ENCODE peak calls at places on chromosomes 4 and X, in ten cellular contexts. J is GM23248, D is psoas muscle, G is adipocyte, U is lung, N is right atrium auricular region, O is aorta, P is breast epithelium, E is upper lobe of left lung, L is tibial artery. B is an unnamed sample. For H3K4me1 and H3K27me3, the result is how much of the 10 kb centered on the place peaks cover.

GRCh38 chr4:179695175-179695574 is 2252.9 kb upstream of the AGA start:
- DNase-seq in J (peak), D (no peak), G (peak), U (no peak), N (no peak), O (no peak), P (no peak), E (no peak), L (no peak), B (no peak)

GRCh38 chr4:117134386-117134785 is 49.0 kb upstream of the TRAM1L1 start:
- DNase-seq in J (peak), D (no peak), G (peak), U (no peak), N (no peak), O (no peak), P (no peak), E (no peak), L (no peak), B (no peak)

GRCh38 chrX:110699109-110699508 is 96.5 kb downstream of the CHRDL1 start:
- DNase-seq in J (peak), D (no peak), G (no peak), U (no peak), N (no peak), O (no peak), P (no peak), E (no peak), L (peak), B (no peak)

GRCh38 chr4:24488399-24489164 is 95.8 kb downstream of the DHX15 start:
- DNase-seq in J (peak), D (peak), G (peak), U (peak), N (peak), O (peak), P (peak), E (peak), L (peak), B (no peak)

GRCh38 chrX:113330416-113330815 is 489.8 kb upstream of the AMOT start:
- DNase-seq in J (peak), D (no peak), G (peak), U (no peak), N (no peak), O (no peak), P (no peak), E (no peak), L (no peak), B (no peak)

GRCh38 chr4:67680568-67681222 is 20.3 kb downstream of the UBA6 start:
- DNase-seq in J (peak), D (no peak), G (peak), U (no peak), N (no peak), O (no peak), P (no peak), E (no peak), L (no peak), B (peak)

GRCh38 chr4:88765729-88766128 is 68.1 kb upstream of the NAP1L5 start:
- DNase-seq in J (peak), D (peak), G (peak), U (no peak), N (peak), O (peak), P (no peak), E (no peak), L (peak), B (no peak)

GRCh38 chr4:3862640-3863420 is 96.6 kb downstream of the ADRA2C start:
- DNase-seq in J (no peak), D (peak), G (no peak), U (no peak), N (no peak), O (peak), P (no peak), E (no peak), L (no peak), B (no peak)

GRCh38 chr4:183348706-183349659 is 26.8 kb upstream of the CLDN24 start:
- DNase-seq in J (peak), D (no peak), G (peak), U (no peak), N (no peak), O (no peak), P (no peak), E (peak), L (no peak), B (no peak)

GRCh38 chrX:113906168-113906567 is 677.7 kb upstream of the HTR2C start:
- DNase-seq in J (no peak), D (no peak), G (peak), U (no peak), N (no peak), O (no peak), P (no peak), E (no peak), L (no peak), B (no peak)

GRCh38 chr4:113968473-113968872 is 11.0 kb downstream of the ARSJ start:
- DNase-seq in J (no peak), D (no peak), G (peak), U (no peak), N (no peak), O (no peak), P (no peak), E (no peak), L (no peak), B (no peak)
- H3K4me1 ChIP-seq in J (under half), D (under half), G (under half), U (under half), N (under half), O (under half), P (under half), E (under half), L (under half), B (under half)

GRCh38 chrX:16930392-16930791 is 16.1 kb upstream of the REPS2 start:
- DNase-seq in J (no peak), D (no peak), G (no peak), U (no peak), N (no peak), O (no peak), P (no peak), E (no peak), L (no peak), B (no peak)

GRCh38 chrX:16931371-16931770 is 15.1 kb upstream of the REPS2 start:
- DNase-seq in J (no peak), D (no peak), G (no peak), U (no peak), N (no peak), O (no peak), P (no peak), E (no peak), L (no peak), B (no peak)

GRCh38 chrX:16934212-16934611 is 12.2 kb upstream of the REPS2 start:
- DNase-seq in J (no peak), D (no peak), G (no peak), U (no peak), N (no peak), O (no peak), P (no peak), E (no peak), L (no peak), B (no peak)

DNA sequence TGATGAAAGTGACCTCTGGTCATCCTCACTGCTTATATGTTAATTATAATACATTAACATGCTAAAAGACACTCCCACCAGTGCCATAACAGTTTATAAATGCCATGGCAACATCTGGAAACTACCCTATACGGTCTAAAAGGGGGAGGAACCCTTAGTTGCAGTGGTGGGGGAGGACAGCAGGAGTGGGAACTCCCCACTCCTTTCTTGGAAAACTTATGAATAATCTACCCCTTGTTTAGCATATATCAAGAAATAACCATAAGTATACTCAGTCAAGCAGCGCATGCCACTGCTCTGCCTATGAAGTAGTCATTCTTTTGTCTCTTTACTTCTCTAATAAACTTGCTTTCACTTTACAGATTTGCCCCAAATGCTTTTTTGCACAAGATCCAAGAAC is 14.6 kb upstream of the REPS2 start:
- DNase-seq in J (no peak), D (no peak), G (no peak), U (no peak), N (no peak), O (no peak), P (no peak), E (no peak), L (no peak), B (no peak)
- H3K27me3 ChIP-seq in J (under half), D (under half), G (under half), U (under half), N (under half), O (under half), P (under half), E (under half), L (under half), B (under half)

GRCh38 chrX:34563061-34563460 is 94.0 kb downstream of the TMEM47 start:
- DNase-seq in J (no peak), D (no peak), G (no peak), U (no peak), N (no peak), O (no peak), P (no peak), E (no peak), L (no peak), B (no peak)
- H3K4me1 ChIP-seq in J (under half), D (under half), G (under half), U (under half), N (under half), O (under half), P (under half), E (under half), L (under half), B (under half)

DNA sequence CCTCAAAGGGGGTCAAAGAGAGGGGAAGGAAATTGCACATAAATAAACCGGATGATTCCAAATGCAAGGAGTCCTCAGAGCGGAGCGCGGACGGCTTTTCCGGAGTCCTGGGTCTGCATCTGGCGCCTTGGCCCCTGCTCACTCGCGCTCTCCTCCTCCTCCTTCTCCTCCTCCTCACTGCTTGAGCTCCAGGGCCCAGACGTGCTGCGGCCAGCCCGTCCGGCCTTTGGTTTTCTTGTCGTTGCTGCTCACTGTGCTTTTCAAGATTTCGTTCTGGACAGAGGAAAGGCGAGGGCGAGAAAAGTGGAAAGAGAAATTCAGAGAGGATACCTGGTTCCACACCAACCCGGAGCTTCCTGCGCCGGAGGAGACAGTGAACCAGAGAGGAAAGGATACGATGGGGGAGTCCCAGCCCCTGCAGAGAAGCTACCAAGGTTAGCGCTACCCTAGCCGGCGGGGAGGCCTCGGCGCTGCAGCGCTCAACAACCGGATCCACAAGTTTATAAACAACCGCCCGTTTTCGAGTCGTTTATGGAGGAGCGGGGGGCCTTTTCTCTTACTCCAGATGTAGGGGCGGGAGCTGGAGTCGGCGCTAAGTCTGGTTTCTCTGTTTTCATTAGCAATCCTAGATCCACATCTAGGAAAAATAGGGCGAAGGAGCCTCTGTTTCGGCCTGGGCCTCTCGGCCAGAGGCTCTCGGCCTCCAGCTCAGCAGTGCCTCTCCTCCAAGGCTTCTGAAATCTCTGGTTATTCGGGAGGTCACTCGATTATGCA is 2.7 kb downstream of the HAND2 start:
- DNase-seq in J (peak), D (no peak), G (peak), U (no peak), N (no peak), O (no peak), P (no peak), E (no peak), L (no peak), B (no peak)
- H3K27me3 ChIP-seq in J (under half), D (under half), G (under half), U (under half), N (under half), O (under half), P (under half), E (under half), L (under half), B (half or more)

DNA sequence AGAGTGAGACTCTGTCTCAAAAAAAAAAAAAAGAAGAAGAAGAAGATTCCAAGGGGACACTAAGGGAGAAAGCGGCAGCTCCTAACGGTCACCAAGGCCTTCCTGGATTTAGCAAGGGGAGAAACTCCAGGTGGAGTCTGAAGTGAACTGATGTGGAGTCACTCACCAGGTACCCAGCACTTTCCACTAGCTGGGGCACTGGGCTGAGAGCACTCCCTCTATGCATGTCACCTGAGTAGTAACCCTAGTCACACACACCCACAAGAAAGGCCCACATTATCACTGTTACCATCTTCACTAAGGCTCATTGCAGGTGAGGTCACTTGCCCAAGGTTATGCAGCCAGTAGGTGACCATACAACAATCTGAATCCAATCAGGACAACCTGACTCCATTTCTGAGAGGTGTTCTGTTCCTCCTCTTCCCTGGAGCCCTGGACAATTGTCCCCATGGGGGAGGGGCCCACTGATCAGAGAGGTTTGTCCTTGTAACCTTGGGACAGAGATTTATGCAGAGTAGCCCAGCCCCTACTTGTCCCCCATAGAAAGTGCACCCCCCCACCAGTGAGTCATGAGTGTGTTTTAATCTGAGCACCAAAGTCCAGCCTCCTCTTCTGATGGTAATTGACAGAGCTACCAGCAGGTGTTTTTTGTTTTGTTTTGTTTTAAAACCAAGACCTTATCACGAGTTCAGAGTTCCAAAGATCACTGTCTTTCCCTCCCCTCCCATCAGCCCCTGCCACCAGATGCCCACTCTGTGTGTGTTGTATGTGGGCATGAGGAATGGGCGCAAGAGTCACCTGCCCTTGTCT is 5.9 kb upstream of the SASH3 start:
- DNase-seq in J (no peak), D (peak), G (no peak), U (no peak), N (no peak), O (no peak), P (no peak), E (no peak), L (no peak), B (no peak)
- H3K4me1 ChIP-seq in J (under half), D (under half), G (under half), U (under half), N (under half), O (under half), P (under half), E (under half), L (under half), B (half or more)

DNA sequence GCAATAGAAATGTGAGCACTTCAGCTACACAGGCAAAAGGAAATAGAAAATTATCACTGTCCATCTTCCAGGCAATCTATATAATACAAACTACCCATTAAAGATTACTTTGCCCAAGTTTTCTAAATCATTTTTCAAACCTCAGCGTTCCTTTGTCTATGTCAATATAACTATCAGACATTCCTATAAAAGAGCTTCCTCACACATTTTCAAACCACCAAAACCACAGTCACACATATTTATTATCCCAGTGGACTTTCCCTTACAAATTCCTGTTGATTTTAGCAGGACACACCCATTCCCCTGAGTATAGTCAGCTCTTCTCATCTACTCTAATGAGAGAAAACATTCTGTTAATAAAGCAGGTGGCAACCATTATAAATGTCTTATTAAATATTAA is 83.2 kb upstream of the INTU start:
- DNase-seq in J (peak), D (no peak), G (no peak), U (no peak), N (no peak), O (no peak), P (no peak), E (no peak), L (no peak), B (no peak)
- H3K27me3 ChIP-seq in J (under half), D (under half), G (under half), U (under half), N (under half), O (under half), P (under half), E (under half), L (under half), B (under half)

DNA sequence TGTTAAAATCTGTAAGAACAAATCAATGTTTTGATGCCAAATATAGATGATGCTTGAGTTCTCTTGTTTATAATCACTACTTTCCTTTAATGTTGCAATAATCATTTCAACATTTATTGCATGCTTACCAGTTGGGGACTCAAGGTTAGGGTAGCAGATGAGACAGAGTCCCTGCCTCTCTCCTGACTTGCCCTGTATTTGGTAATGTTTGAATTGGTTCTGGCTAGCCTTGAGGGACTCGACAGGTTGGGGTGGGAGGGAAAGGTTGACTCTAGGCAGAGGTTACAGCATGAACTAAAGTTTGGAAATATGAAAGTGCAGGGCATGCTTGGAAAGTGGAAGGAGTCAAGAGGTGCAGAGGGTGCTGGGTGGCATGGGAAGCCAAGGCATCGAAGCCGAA is 2.0 kb downstream of the SEC24B start:
- DNase-seq in J (peak), D (no peak), G (peak), U (no peak), N (no peak), O (no peak), P (no peak), E (no peak), L (no peak), B (no peak)
- H3K4me1 ChIP-seq in J (under half), D (half or more), G (under half), U (under half), N (half or more), O (under half), P (under half), E (under half), L (under half), B (half or more)

GRCh38 chrX:123588723-123589122 is 144.1 kb downstream of the THOC2 start:
- DNase-seq in J (no peak), D (no peak), G (no peak), U (no peak), N (no peak), O (no peak), P (no peak), E (no peak), L (no peak), B (no peak)
- H3K27me3 ChIP-seq in J (under half), D (under half), G (under half), U (under half), N (under half), O (under half), P (under half), E (under half), L (under half), B (under half)